ENCODE peak calls at places on chromosomes 12 and 14, in seven cellular contexts. One of them, this sample, is unnamed.
A peak's percentile ranks its signal among the peaks of the same experiment; 100 is the strongest.

GRCh38 chr14:92470215-92470614 is 43.4 kb upstream of the RIN3 start:
- DNase-seq in NCI-H1105: no peak
- DNase-seq in LoVo: peak; percentile 60
- DNase-seq in right cardiac atrium: no peak
- DNase-seq in NCI-H460: no peak
- DNase-seq in activated naive CD8-positive, alpha-beta T cell treated with anti-CD3 and anti-CD28 coated beads, Interleukin-2, amount 50 U/mL, for 16 hours: no peak
- DNase-seq in HCT116: no peak
- DNase-seq in this sample: no peak

GRCh38 chr12:98754095-98754494 is 109.0 kb downstream of the APAF1 start:
- DNase-seq in NCI-H1105: no peak
- DNase-seq in LoVo: peak; percentile 35
- DNase-seq in right cardiac atrium: no peak
- DNase-seq in NCI-H460: no peak
- DNase-seq in activated naive CD8-positive, alpha-beta T cell treated with anti-CD3 and anti-CD28 coated beads, Interleukin-2, amount 50 U/mL, for 16 hours: no peak
- DNase-seq in HCT116: no peak
- DNase-seq in this sample: peak; percentile 24

GRCh38 chr12:94941440-94941862 is 62.0 kb downstream of the NDUFA12 start:
- DNase-seq in NCI-H1105: no peak
- DNase-seq in LoVo: no peak
- DNase-seq in right cardiac atrium: peak; percentile 82
- DNase-seq in NCI-H460: peak; percentile 20
- DNase-seq in activated naive CD8-positive, alpha-beta T cell treated with anti-CD3 and anti-CD28 coated beads, Interleukin-2, amount 50 U/mL, for 16 hours: no peak
- DNase-seq in HCT116: no peak
- DNase-seq in this sample: peak; percentile 36

GRCh38 chr12:25728196-25728595 is 175.1 kb upstream of the LMNTD1 start:
- DNase-seq in NCI-H1105: no peak
- DNase-seq in LoVo: no peak
- DNase-seq in right cardiac atrium: no peak
- DNase-seq in NCI-H460: no peak
- DNase-seq in activated naive CD8-positive, alpha-beta T cell treated with anti-CD3 and anti-CD28 coated beads, Interleukin-2, amount 50 U/mL, for 16 hours: no peak
- DNase-seq in HCT116: no peak
- DNase-seq in this sample: no peak

GRCh38 chr14:75361751-75362433 is 65.9 kb upstream of the JDP2 start:
- DNase-seq in NCI-H1105: no peak
- DNase-seq in LoVo: no peak
- DNase-seq in right cardiac atrium: peak; percentile 42
- DNase-seq in NCI-H460: no peak
- DNase-seq in activated naive CD8-positive, alpha-beta T cell treated with anti-CD3 and anti-CD28 coated beads, Interleukin-2, amount 50 U/mL, for 16 hours: no peak
- DNase-seq in HCT116: no peak
- DNase-seq in this sample: peak; percentile 23

GRCh38 chr14:76219873-76220272 is 68.2 kb downstream of the GPATCH2L start:
- DNase-seq in NCI-H1105: no peak
- DNase-seq in LoVo: no peak
- DNase-seq in right cardiac atrium: no peak
- DNase-seq in NCI-H460: no peak
- DNase-seq in activated naive CD8-positive, alpha-beta T cell treated with anti-CD3 and anti-CD28 coated beads, Interleukin-2, amount 50 U/mL, for 16 hours: no peak
- DNase-seq in HCT116: no peak
- DNase-seq in this sample: no peak

GRCh38 chr12:80044694-80045046 is 54.7 kb upstream of the OTOGL start:
- DNase-seq in NCI-H1105: no peak
- DNase-seq in LoVo: no peak
- DNase-seq in right cardiac atrium: no peak
- DNase-seq in NCI-H460: no peak
- DNase-seq in activated naive CD8-positive, alpha-beta T cell treated with anti-CD3 and anti-CD28 coated beads, Interleukin-2, amount 50 U/mL, for 16 hours: no peak
- DNase-seq in HCT116: peak; percentile 12
- DNase-seq in this sample: no peak

GRCh38 chr12:62640910-62641448 is 174.4 kb downstream of the MON2 start:
- DNase-seq in NCI-H1105: no peak
- DNase-seq in LoVo: no peak
- DNase-seq in right cardiac atrium: no peak
- DNase-seq in NCI-H460: peak; percentile 24
- DNase-seq in activated naive CD8-positive, alpha-beta T cell treated with anti-CD3 and anti-CD28 coated beads, Interleukin-2, amount 50 U/mL, for 16 hours: no peak
- DNase-seq in HCT116: no peak
- DNase-seq in this sample: peak; percentile 29

GRCh38 chr14:52802597-52802996 is 11.2 kb upstream of the GNPNAT1 start:
- DNase-seq in NCI-H1105: no peak
- DNase-seq in LoVo: no peak
- DNase-seq in right cardiac atrium: no peak
- DNase-seq in NCI-H460: peak; percentile 40
- DNase-seq in activated naive CD8-positive, alpha-beta T cell treated with anti-CD3 and anti-CD28 coated beads, Interleukin-2, amount 50 U/mL, for 16 hours: no peak
- DNase-seq in HCT116: no peak
- DNase-seq in this sample: no peak

GRCh38 chr14:104804481-104805325 is 3.8 kb downstream of the ZBTB42 start:
- DNase-seq in NCI-H1105: no peak
- DNase-seq in LoVo: no peak
- DNase-seq in right cardiac atrium: peak; percentile 12
- DNase-seq in NCI-H460: no peak
- DNase-seq in activated naive CD8-positive, alpha-beta T cell treated with anti-CD3 and anti-CD28 coated beads, Interleukin-2, amount 50 U/mL, for 16 hours: no peak
- DNase-seq in HCT116: no peak
- DNase-seq in this sample: no peak

GRCh38 chr12:18431776-18432175 is 170.5 kb downstream of the PIK3C2G start:
- DNase-seq in NCI-H1105: no peak
- DNase-seq in LoVo: no peak
- DNase-seq in right cardiac atrium: no peak
- DNase-seq in NCI-H460: no peak
- DNase-seq in activated naive CD8-positive, alpha-beta T cell treated with anti-CD3 and anti-CD28 coated beads, Interleukin-2, amount 50 U/mL, for 16 hours: no peak
- DNase-seq in HCT116: no peak
- DNase-seq in this sample: no peak

GRCh38 chr14:75837151-75837787 is 144.5 kb downstream of the TGFB3 start:
- DNase-seq in NCI-H1105: no peak
- DNase-seq in LoVo: no peak
- DNase-seq in right cardiac atrium: no peak
- DNase-seq in NCI-H460: no peak
- DNase-seq in activated naive CD8-positive, alpha-beta T cell treated with anti-CD3 and anti-CD28 coated beads, Interleukin-2, amount 50 U/mL, for 16 hours: no peak
- DNase-seq in HCT116: no peak
- DNase-seq in this sample: no peak

GRCh38 chr12:120292411-120292660 is 633 bp upstream of the RNU4-2 start:
- DNase-seq in NCI-H1105: no peak
- DNase-seq in LoVo: no peak
- DNase-seq in right cardiac atrium: no peak
- DNase-seq in NCI-H460: no peak
- DNase-seq in activated naive CD8-positive, alpha-beta T cell treated with anti-CD3 and anti-CD28 coated beads, Interleukin-2, amount 50 U/mL, for 16 hours: no peak
- DNase-seq in HCT116: no peak
- DNase-seq in this sample: no peak

GRCh38 chr14:56857206-56857605 is 46.9 kb upstream of the OTX2 start:
- DNase-seq in NCI-H1105: no peak
- DNase-seq in LoVo: no peak
- DNase-seq in right cardiac atrium: no peak
- DNase-seq in NCI-H460: no peak
- DNase-seq in activated naive CD8-positive, alpha-beta T cell treated with anti-CD3 and anti-CD28 coated beads, Interleukin-2, amount 50 U/mL, for 16 hours: no peak
- DNase-seq in HCT116: no peak
- DNase-seq in this sample: no peak

GRCh38 chr14:68978550-68978911 is 571 bp downstream of the ACTN1 start:
- DNase-seq in NCI-H1105: peak; percentile 60
- DNase-seq in LoVo: no peak
- DNase-seq in right cardiac atrium: peak; percentile 63
- DNase-seq in NCI-H460: peak; percentile 28
- DNase-seq in activated naive CD8-positive, alpha-beta T cell treated with anti-CD3 and anti-CD28 coated beads, Interleukin-2, amount 50 U/mL, for 16 hours: no peak
- DNase-seq in HCT116: no peak
- DNase-seq in this sample: peak; percentile 84

GRCh38 chr12:101097829-101098580 is 112.0 kb downstream of the SLC5A8 start:
- DNase-seq in NCI-H1105: no peak
- DNase-seq in LoVo: no peak
- DNase-seq in right cardiac atrium: no peak
- DNase-seq in NCI-H460: no peak
- DNase-seq in activated naive CD8-positive, alpha-beta T cell treated with anti-CD3 and anti-CD28 coated beads, Interleukin-2, amount 50 U/mL, for 16 hours: no peak
- DNase-seq in HCT116: no peak
- DNase-seq in this sample: peak; percentile 96

GRCh38 chr12:92076106-92076505 is 69.5 kb downstream of the BTG1 start:
- DNase-seq in NCI-H1105: no peak
- DNase-seq in LoVo: no peak
- DNase-seq in right cardiac atrium: no peak
- DNase-seq in NCI-H460: no peak
- DNase-seq in activated naive CD8-positive, alpha-beta T cell treated with anti-CD3 and anti-CD28 coated beads, Interleukin-2, amount 50 U/mL, for 16 hours: no peak
- DNase-seq in HCT116: no peak
- DNase-seq in this sample: no peak

GRCh38 chr12:98883231-98883630 is 238.1 kb downstream of the APAF1 start:
- DNase-seq in NCI-H1105: no peak
- DNase-seq in LoVo: no peak
- DNase-seq in right cardiac atrium: no peak
- DNase-seq in NCI-H460: no peak
- DNase-seq in activated naive CD8-positive, alpha-beta T cell treated with anti-CD3 and anti-CD28 coated beads, Interleukin-2, amount 50 U/mL, for 16 hours: no peak
- DNase-seq in HCT116: no peak
- DNase-seq in this sample: no peak